ENCODE peak calls at places on chromosome 2, in five cellular contexts. M is PC-3, E is psoas muscle, W is fibroblast of lung, V is brain microvascular endothelial cell. Q is an unnamed sample.

GRCh38 chr2:71235930-71236587 is 9.2 kb upstream of the PAIP2B start:
- DNase-seq in M (no peak), E (no peak), W (no peak), V (no peak), Q (no peak)

GRCh38 chr2:149741646-149742045 is 154.1 kb upstream of the MMADHC start:
- DNase-seq in M (peak; percentile 60), E (no peak), W (peak; percentile 79), V (no peak), Q (no peak)

GRCh38 chr2:119901013-119901412 is 111.9 kb upstream of the EPB41L5 start:
- DNase-seq in M (no peak), E (no peak), W (no peak), V (no peak), Q (no peak)

GRCh38 chr2:172677363-172677762 is 58.3 kb upstream of the RAPGEF4 start:
- DNase-seq in M (no peak), E (no peak), W (peak; percentile 40), V (no peak), Q (no peak)

GRCh38 chr2:48723125-48723524 is 32.4 kb downstream of the LHCGR start:
- DNase-seq in M (peak; percentile 12), E (no peak), W (peak; percentile 76), V (peak; percentile 38), Q (no peak)

GRCh38 chr2:239307921-239308620 is 92.7 kb downstream of the HDAC4 start:
- DNase-seq in M (no peak), E (peak; percentile 42), W (no peak), V (no peak), Q (peak; percentile 18)

GRCh38 chr2:138439733-138440132 is 61.8 kb upstream of the SPOPL start:
- DNase-seq in M (no peak), E (no peak), W (no peak), V (no peak), Q (no peak)

GRCh38 chr2:205435970-205436369 is 246.3 kb upstream of the NRP2 start:
- DNase-seq in M (peak; percentile 84), E (no peak), W (no peak), V (peak; percentile 35), Q (no peak)

GRCh38 chr2:32806857-32807256 is 139.9 kb upstream of the LTBP1 start:
- DNase-seq in M (peak; percentile 84), E (no peak), W (no peak), V (no peak), Q (no peak)

GRCh38 chr2:48452108-48452507 is 77.8 kb upstream of the STON1 start:
- DNase-seq in M (no peak), E (no peak), W (no peak), V (no peak), Q (no peak)

GRCh38 chr2:104638795-104639194 is 215.1 kb upstream of the POU3F3 start:
- DNase-seq in M (no peak), E (no peak), W (no peak), V (no peak), Q (no peak)

GRCh38 chr2:170817247-170817998 is 736 bp downstream of the GAD1 start:
- DNase-seq in M (peak; percentile 34), E (no peak), W (peak; percentile 27), V (no peak), Q (no peak)

GRCh38 chr2:179550214-179550613 is 285.6 kb upstream of the SESTD1 start:
- DNase-seq in M (no peak), E (no peak), W (no peak), V (no peak), Q (no peak)

GRCh38 chr2:232634319-232635150 is 1.1 kb downstream of the EFHD1 start:
- DNase-seq in M (no peak), E (peak; percentile 23), W (no peak), V (no peak), Q (peak; percentile 82)

GRCh38 chr2:202408546-202409140 is 32.5 kb downstream of the BMPR2 start:
- DNase-seq in M (no peak), E (no peak), W (no peak), V (no peak), Q (no peak)
- H3K27ac ChIP-seq in M (no peak overlapping the region), E (no peak overlapping the region), W (no peak overlapping the region), V (peak overlapping the region; percentile 50), Q (no peak overlapping the region)

DNA sequence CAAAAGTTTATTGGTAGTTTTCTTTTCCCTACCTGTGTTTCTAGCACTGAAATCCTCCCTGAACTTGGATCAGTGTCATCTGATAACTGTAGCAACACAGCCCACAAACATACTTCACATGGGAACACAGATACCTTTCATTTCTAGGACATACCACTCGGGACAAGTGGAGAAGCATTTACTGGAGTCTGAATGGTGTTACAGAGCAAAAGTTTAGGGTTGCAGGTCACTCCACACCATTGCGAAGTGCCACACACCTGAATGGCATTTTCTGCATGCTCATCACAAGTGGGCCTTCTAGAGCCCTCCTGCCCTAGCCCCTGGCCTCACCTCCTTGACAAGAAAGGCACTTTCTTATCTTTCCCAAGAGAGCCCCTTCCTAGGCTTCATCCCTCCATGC is 184.8 kb upstream of the PKDCC start:
- DNase-seq in M (no peak), E (no peak), W (no peak), V (no peak), Q (no peak)
- H3K27ac ChIP-seq in M (no peak overlapping the region), E (no peak overlapping the region), W (no peak overlapping the region), V (no peak overlapping the region), Q (no peak overlapping the region)

GRCh38 chr2:190335225-190335559 is 8.2 kb upstream of the INPP1 start:
- DNase-seq in M (no peak), E (no peak), W (no peak), V (no peak), Q (no peak)

GRCh38 chr2:190336420-190336819 is 7.0 kb upstream of the INPP1 start:
- DNase-seq in M (no peak), E (no peak), W (no peak), V (no peak), Q (no peak)

GRCh38 chr2:190334479-190335224 is 8.7 kb upstream of the INPP1 start:
- DNase-seq in M (no peak), E (no peak), W (no peak), V (no peak), Q (no peak)

GRCh38 chr2:190333395-190333794 is 10.0 kb upstream of the INPP1 start:
- DNase-seq in M (no peak), E (no peak), W (no peak), V (no peak), Q (no peak)

GRCh38 chr2:190333928-190334327 is 9.5 kb upstream of the INPP1 start:
- DNase-seq in M (no peak), E (no peak), W (no peak), V (no peak), Q (no peak)
- H3K27ac ChIP-seq in M (no peak overlapping the region), E (no peak overlapping the region), W (no peak overlapping the region), V (no peak overlapping the region), Q (no peak overlapping the region)

GRCh38 chr2:187552959-187553681 is 1.1 kb downstream of the TFPI start:
- DNase-seq in M (peak; percentile 86), E (no peak), W (peak; percentile 92), V (peak; percentile 68), Q (no peak)
- H3K27ac ChIP-seq in M (peak overlapping the region; percentile 94), E (peak overlapping the region; percentile 80), W (peak overlapping the region; percentile 86), V (peak overlapping the region; percentile 99), Q (peak overlapping the region; percentile 77)

GRCh38 chr2:9382604-9383235 is 40.6 kb downstream of the ITGB1BP1 start:
- DNase-seq in M (peak; percentile 10), E (no peak), W (no peak), V (peak; percentile 66), Q (peak; percentile 19)

GRCh38 chr2:9378433-9379371 is 44.6 kb downstream of the ITGB1BP1 start:
- DNase-seq in M (peak; percentile 72), E (peak; percentile 86), W (peak; percentile 85), V (peak; percentile 86), Q (peak; percentile 88)

GRCh38 chr2:9379372-9379725 is 44.0 kb downstream of the ITGB1BP1 start:
- DNase-seq in M (no peak), E (no peak), W (no peak), V (no peak), Q (no peak)

GRCh38 chr2:9377461-9378097 is 45.7 kb downstream of the ITGB1BP1 start:
- DNase-seq in M (no peak), E (no peak), W (no peak), V (no peak), Q (no peak)

GRCh38 chr2:9380702-9381628 is 42.4 kb downstream of the ITGB1BP1 start:
- DNase-seq in M (peak; percentile 97), E (peak; percentile 64), W (peak; percentile 94), V (peak; percentile 92), Q (peak; percentile 72)
- H3K27ac ChIP-seq in M (peak overlapping the region; percentile 99), E (peak overlapping the region; percentile 20), W (peak overlapping the region; percentile 53), V (peak overlapping the region; percentile 86), Q (peak overlapping the region; percentile 47)

GRCh38 chr2:181917378-181917735 is 25.8 kb downstream of the ITPRID2 start:
- DNase-seq in M (no peak), E (no peak), W (no peak), V (no peak), Q (no peak)

GRCh38 chr2:181918188-181918587 is 26.7 kb downstream of the ITPRID2 start:
- DNase-seq in M (no peak), E (no peak), W (no peak), V (no peak), Q (no peak)

GRCh38 chr2:181915096-181915495 is 23.6 kb downstream of the ITPRID2 start:
- DNase-seq in M (no peak), E (no peak), W (no peak), V (no peak), Q (no peak)

GRCh38 chr2:181911830-181912229 is 20.3 kb downstream of the ITPRID2 start:
- DNase-seq in M (no peak), E (no peak), W (no peak), V (no peak), Q (no peak)

DNA sequence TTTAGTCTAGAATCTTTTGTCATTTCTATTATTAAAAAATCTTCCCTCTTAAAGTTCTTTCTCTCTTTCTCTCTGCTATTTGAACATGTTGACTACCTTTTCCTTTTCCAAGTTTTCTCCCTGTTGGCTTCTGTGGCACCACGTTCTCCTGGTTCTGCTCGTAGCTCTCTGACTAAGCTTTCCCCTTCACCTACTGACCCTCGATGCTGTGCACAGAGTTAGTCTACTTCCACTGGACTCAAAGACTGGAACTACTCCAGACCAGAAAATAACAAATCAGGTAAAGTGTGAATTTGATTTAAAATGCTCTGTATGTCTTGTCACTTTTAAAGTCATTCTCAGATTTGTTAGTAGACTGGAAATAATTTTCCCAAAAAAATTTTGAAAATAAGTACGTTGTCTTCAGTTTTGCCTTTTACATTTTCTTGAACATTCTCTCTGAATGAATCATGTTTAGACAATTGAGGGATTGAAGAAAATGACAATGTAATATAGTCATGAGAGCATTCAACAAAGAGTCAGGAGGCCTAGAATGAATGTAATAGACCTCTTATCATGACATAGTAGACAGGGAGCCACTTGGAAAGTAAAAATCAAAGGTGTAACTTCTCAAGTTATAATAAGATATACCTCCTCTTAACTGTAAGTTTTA is 25.3 kb downstream of the ITPRID2 start:
- DNase-seq in M (peak; percentile 59), E (no peak), W (peak; percentile 67), V (peak; percentile 70), Q (no peak)
- H3K27ac ChIP-seq in M (peak overlapping the region; percentile 49), E (no peak overlapping the region), W (no peak overlapping the region), V (peak overlapping the region; percentile 61), Q (no peak overlapping the region)

Q was measured in tibial artery.